ENCODE peak calls at places on chromosomes 13 and 19, in eight cellular contexts. G is IMR-90; X is naive thymus-derived CD4-positive, alpha-beta T cell; I is cardiac fibroblast; W is fibroblast of pulmonary artery; Y is pancreas; Q is lower lobe of right lung; E is breast epithelium. Z is an unnamed sample.

GRCh38 chr13:20713751-20714150 is 10.3 kb downstream of the IL17D start:
- DNase-seq in G (peak), W (peak), X (no peak), Y (no peak), Q (no peak), I (peak), E (no peak), Z (peak)

GRCh38 chr19:55440411-55441105 is 2.5 kb downstream of the SHISA7 start:
- DNase-seq in I (no peak), X (no peak), Q (no peak), G (no peak), Y (no peak), E (no peak), W (no peak), Z (no peak)

GRCh38 chr13:97223711-97224461 is 1.8 kb downstream of the MBNL2 start:
- DNase-seq in E (no peak), X (peak), G (peak), W (peak), Y (peak), Q (no peak), I (peak), Z (peak)

GRCh38 chr13:45849408-45849807 is 2.1 kb downstream of the SIAH3 start:
- DNase-seq in X (no peak), Q (no peak), Y (no peak), I (no peak), W (no peak), G (no peak), E (no peak), Z (no peak)

GRCh38 chr19:18174983-18175382 is 1.4 kb downstream of the IFI30 start:
- DNase-seq in Q (no peak), Y (no peak), G (no peak), W (no peak), E (no peak), X (no peak), I (no peak), Z (no peak)

GRCh38 chr19:15495151-15495550 is 13.2 kb upstream of the CYP4F22 start:
- DNase-seq in I (no peak), X (no peak), W (no peak), G (no peak), Y (no peak), Q (no peak), E (no peak), Z (no peak)

GRCh38 chr13:108213946-108214345 is 1.4 kb downstream of the LIG4 start:
- DNase-seq in G (peak), Q (no peak), X (no peak), E (no peak), Y (no peak), I (peak), W (no peak), Z (no peak)

GRCh38 chr19:4914736-4915501 is 5.6 kb downstream of the UHRF1 start:
- DNase-seq in Y (peak), G (peak), I (peak), W (peak), E (no peak), Q (peak), X (peak), Z (no peak)

GRCh38 chr13:75812751-75813181 is 176.6 kb downstream of the LMO7 start:
- DNase-seq in E (no peak), Y (no peak), W (peak), Q (no peak), G (peak), X (no peak), I (peak), Z (no peak)

GRCh38 chr13:93559718-93560117 is 333.1 kb downstream of the GPC6 start:
- DNase-seq in Y (no peak), W (peak), I (peak), Q (no peak), G (peak), E (no peak), X (no peak), Z (peak)
- H3K4me3 ChIP-seq in Y (no peak), W (no peak), I (no peak), Q (no peak), G (no peak), E (no peak), X (no peak), Z (no peak)

GRCh38 chr19:16760990-16761389 is 41.3 kb downstream of the NWD1 start:
- DNase-seq in I (no peak), G (no peak), Y (no peak), W (no peak), E (no peak), Q (no peak), X (no peak), Z (no peak)
- H3K4me3 ChIP-seq in I (no peak), G (no peak), Y (no peak), W (no peak), E (no peak), Q (no peak), X (no peak), Z (no peak)

DNA sequence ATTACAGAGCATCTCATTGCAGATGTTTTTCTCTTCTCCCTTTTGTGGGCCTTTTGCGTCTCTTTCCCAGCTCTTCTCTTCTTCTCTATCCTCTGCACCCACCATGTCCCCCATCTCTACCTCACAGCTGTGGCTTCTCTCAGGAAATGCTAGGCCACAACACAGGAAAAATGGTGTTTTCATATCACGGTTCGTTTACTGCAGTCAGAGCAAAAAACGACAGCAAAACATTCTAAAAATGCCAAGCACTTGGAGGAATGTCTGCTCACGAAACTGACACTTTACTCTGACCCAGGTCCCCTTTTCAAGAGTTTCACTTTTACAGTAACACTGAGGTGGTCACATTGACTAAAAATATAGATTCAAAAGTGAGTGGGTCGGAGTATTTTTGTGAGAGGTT is 152.2 kb downstream of the DCT start:
- DNase-seq in E (no peak), Y (no peak), G (no peak), I (no peak), W (no peak), Q (no peak), X (no peak), Z (no peak)
- H3K4me3 ChIP-seq in E (no peak), Y (no peak), G (no peak), I (no peak), W (no peak), Q (no peak), X (peak), Z (no peak)

DNA sequence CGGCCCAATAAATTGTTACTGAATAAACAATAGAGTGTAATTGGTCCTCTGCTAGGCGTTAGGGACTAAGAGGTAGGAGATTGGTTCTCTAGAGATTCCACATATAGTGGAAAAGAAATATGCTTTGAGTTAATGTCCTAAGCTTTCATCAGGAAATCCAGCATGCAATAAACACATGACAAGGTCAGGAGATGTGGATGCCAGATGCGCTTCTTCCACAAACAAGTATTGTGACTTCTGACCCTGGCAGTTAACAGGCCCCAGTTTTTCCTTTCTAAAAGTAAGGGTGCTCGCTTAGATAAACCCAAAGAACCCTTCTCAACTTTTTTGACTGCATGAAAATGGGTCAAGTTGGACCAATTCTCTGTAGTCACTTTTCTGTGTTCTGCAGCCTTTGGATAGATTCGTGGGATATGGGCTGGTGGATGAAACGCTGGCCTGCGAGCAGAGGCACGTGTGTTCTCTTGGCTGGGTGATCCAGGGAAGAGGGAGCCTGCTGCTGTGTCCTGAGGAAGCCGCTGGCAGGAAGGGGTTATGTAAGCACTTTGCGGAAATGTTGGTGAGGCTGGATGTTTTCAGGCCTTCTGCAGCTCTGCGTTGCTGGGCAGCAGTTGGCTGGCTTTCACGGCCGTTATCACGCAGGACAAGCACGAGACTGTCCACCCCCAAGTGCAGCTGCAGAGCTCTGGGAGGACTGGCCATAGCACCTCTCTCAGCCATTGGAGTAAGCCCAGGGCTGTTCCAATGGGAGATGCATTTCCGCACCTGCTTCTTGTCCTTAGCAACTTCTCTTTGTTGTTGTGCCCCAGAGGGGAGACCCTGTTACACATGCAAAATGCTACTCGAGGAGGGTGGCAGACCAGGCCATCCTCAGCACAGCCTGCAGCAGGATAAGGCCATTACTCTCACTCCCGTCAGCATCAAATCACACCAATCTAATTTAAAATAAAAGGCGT is 146.8 kb upstream of the SOX21 start:
- DNase-seq in X (no peak), Y (no peak), W (peak), G (peak), E (no peak), I (no peak), Q (peak), Z (no peak)
- H3K4me3 ChIP-seq in X (no peak), Y (no peak), W (no peak), G (no peak), E (no peak), I (no peak), Q (no peak), Z (no peak)

DNA sequence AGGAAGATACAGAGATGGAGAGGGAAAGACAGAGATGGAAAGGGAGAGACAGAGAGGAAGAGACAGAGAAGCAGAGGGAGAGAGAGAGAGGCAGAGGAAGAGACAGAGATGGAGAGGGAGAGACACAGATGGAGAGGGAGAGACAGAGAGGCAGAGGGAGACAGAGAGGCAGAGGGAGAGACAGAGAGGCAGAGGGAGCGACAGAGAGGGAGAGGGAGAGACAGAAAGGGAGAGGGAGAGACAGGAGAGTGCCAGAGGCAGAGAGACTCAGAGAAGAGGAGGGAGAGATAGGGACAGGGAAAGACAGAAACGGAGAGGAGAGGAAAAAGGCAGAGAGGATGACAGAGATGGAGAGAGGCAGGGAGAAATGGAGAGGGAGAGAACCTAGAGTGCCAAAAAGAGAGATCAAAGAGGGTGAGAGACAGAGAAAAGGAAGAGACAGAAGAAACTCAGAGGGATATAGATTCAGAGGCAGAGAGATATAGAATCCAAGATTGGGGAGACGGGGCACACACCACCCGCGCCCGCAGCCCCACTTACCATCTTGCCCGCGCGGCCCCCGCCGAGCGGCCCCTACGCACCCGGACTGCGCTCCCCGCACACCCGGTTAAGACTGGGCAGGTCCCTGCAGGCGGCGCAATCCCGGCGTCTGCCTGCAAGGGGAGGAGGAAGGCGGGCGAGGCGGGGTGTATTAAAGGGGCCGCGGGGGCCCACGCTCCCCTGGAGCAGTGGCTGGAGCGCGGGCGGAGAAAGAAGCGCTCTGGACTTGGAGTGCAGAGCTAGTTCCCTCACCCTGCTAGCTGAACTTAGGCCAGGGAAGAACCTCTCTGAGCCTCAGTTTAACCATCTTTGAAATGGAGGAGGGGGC is 10.7 kb downstream of the TM6SF2 start:
- DNase-seq in Y (no peak), W (no peak), X (no peak), Q (no peak), E (no peak), I (no peak), G (no peak), Z (no peak)
- H3K4me3 ChIP-seq in Y (no peak), W (no peak), X (no peak), Q (no peak), E (peak), I (no peak), G (no peak), Z (no peak)

GRCh38 chr13:43240278-43240677 is 216.9 kb downstream of the DNAJC15 start:
- DNase-seq in G (no peak), X (no peak), Q (no peak), Y (no peak), I (no peak), W (no peak), E (no peak), Z (no peak)
- H3K4me3 ChIP-seq in G (no peak), X (no peak), Q (no peak), Y (no peak), I (no peak), W (no peak), E (no peak), Z (no peak)

DNA sequence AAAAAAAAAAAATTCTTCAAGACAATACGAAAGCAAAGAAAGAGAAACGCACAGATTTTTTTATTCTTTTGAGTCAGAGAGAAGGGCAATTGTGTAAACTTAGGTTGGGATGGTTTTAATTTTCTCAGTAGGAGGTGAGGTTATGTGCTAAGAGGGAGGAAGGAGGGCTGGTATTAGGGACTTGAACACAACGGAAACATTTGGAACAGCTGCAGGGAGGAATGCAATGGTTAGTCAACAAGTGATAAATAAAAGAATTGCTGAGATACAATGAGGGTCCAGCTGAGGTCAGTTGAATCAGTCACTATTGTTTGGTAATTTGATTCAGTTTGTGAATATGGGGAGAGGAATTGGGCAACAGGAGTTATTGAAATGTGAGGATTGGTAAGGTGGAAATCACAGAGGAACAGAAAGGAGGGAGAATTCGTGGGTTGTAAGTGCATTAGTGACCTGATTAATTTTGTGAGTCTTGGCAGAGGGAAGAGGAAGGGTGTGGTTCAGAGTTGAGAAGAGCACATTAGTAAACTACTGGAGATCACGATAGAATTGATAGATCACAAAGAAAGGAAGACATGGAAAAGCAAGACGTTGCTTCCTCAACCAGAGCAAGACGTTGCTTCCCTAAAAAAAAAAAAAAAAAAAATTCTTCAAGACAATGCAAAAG is 499.5 kb upstream of the SPRY2 start:
- DNase-seq in Y (no peak), I (peak), X (no peak), Q (no peak), W (peak), G (no peak), E (no peak), Z (peak)
- H3K4me3 ChIP-seq in Y (no peak), I (no peak), X (no peak), Q (no peak), W (peak), G (no peak), E (no peak), Z (no peak)

DNA sequence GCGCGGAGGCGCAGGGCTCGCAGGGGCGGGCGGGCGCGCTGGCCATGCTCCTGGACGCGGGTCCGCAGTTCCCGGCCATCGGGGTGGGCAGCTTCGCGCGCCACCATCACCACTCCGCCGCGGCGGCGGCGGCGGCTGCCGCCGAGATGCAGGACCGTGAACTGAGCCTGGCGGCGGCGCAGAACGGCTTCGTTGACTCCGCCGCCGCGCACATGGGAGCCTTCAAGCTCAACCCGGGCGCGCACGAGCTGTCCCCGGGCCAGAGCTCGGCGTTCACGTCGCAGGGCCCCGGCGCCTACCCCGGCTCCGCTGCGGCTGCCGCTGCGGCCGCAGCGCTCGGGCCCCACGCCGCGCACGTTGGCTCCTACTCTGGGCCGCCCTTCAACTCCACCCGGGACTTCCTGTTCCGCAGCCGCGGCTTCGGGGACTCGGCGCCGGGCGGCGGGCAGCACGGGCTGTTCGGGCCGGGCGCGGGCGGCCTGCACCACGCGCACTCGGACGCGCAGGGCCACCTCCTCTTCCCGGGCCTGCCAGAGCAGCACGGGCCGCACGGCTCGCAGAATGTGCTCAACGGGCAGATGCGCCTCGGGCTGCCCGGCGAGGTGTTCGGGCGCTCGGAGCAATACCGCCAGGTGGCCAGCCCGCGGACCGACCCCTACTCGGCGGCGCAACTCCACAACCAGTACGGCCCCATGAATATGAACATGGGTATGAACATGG is 597 bp downstream of the ZIC2 start:
- DNase-seq in X (no peak), Q (no peak), Y (peak), W (no peak), G (no peak), E (no peak), I (no peak), Z (no peak)
- H3K4me3 ChIP-seq in X (peak), Q (peak), Y (no peak), W (no peak), G (peak), E (peak), I (no peak), Z (no peak)

GRCh38 chr19:47157455-47158321 is 27.1 kb downstream of the SAE1 start:
- DNase-seq in E (no peak), Y (no peak), I (peak), Q (no peak), W (peak), G (peak), X (peak), Z (no peak)
- H3K4me3 ChIP-seq in E (peak), Y (no peak), I (no peak), Q (peak), W (no peak), G (no peak), X (peak), Z (no peak)